ENCODE peak calls at places on chromosomes 12 and 14, in ten cellular contexts. J is GM13977; O is neural crest cell; W is Calu3; E is left lung; Z is fibroblast of mammary gland; X is activated T-cell treated with anti-CD3 and anti-CD28 coated beads, Interleukin-2, amount 50 U/mL, for 72 hours; U is heart right ventricle; M is NCI-H146; Y is lower lobe of right lung. G is an unnamed sample.

GRCh38 chr14:64193821-64194220 is 100.3 kb downstream of the ESR2 start:
- DNase-seq in Z (no peak), X (no peak), J (no peak), Y (no peak), E (no peak), O (no peak), M (no peak), U (no peak), W (no peak), G (peak)

GRCh38 chr14:95463173-95463901 is 53.1 kb downstream of the SYNE3 start:
- DNase-seq in Z (no peak), E (no peak), O (no peak), U (no peak), J (no peak), M (peak), W (no peak), X (no peak), Y (no peak), G (no peak)

GRCh38 chr14:57417228-57417627 is 26.8 kb downstream of the NAA30 start:
- DNase-seq in W (no peak), E (no peak), O (no peak), Y (no peak), M (no peak), U (no peak), Z (no peak), X (no peak), J (no peak), G (no peak)

GRCh38 chr12:106994579-106995220 is 7.8 kb upstream of the MTERF2 start:
- DNase-seq in O (no peak), Z (no peak), Y (no peak), E (no peak), M (no peak), U (no peak), J (no peak), X (no peak), W (no peak), G (no peak)

GRCh38 chr12:84756961-84757360 is 155.6 kb downstream of the SLC6A15 start:
- DNase-seq in Z (peak), Y (no peak), O (no peak), U (no peak), W (no peak), X (no peak), E (no peak), M (no peak), J (no peak), G (no peak)

GRCh38 chr12:59040043-59040442 is 119.7 kb upstream of the LRIG3 start:
- DNase-seq in J (no peak), Z (no peak), O (no peak), U (no peak), E (no peak), Y (no peak), M (no peak), X (no peak), W (no peak), G (peak)

GRCh38 chr12:58776144-58776543 is 144.2 kb downstream of the LRIG3 start:
- DNase-seq in Z (no peak), M (no peak), Y (no peak), E (no peak), X (no peak), U (no peak), J (no peak), W (no peak), O (no peak), G (no peak)

GRCh38 chr12:43676183-43676813 is 82.3 kb downstream of the PUS7L start:
- DNase-seq in M (peak), Z (peak), E (no peak), J (peak), U (no peak), X (peak), O (peak), W (peak), Y (no peak), G (peak)

GRCh38 chr12:25056011-25056410 is 107.1 kb upstream of the BCAT1 start:
- DNase-seq in O (no peak), W (no peak), M (no peak), J (no peak), U (no peak), Y (no peak), Z (no peak), E (no peak), X (no peak), G (peak)

G was measured in epithelial cell of esophagus.